ENCODE peak calls at places on chromosomes 4 and X, in four cellular contexts. Y, J, A and M are unnamed samples.

GRCh38 chr4:113232194-113232593 is 182.7 kb downstream of the ANK2 start:
- DNase-seq in Y (no peak), J (no peak), A (no peak), M (no peak)

GRCh38 chr4:101597204-101597603 is 193.3 kb upstream of the BANK1 start:
- DNase-seq in Y (no peak), J (no peak), A (peak; percentile 2), M (no peak)

GRCh38 chr4:165588534-165589310 is 209.9 kb downstream of the CPE start:
- DNase-seq in Y (no peak), J (no peak), A (no peak), M (no peak)

GRCh38 chr4:182647901-182648300 is 269.3 kb downstream of the DCTD start:
- DNase-seq in Y (no peak), J (no peak), A (no peak), M (no peak)

GRCh38 chr4:41303372-41304118 is 46.8 kb downstream of the UCHL1 start:
- DNase-seq in Y (no peak), J (no peak), A (peak; percentile 65), M (no peak)

GRCh38 chr4:69800599-69800998 is 40.2 kb upstream of the SULT1B1 start:
- DNase-seq in Y (peak; percentile 9), J (no peak), A (peak; percentile 5), M (no peak)

GRCh38 chr4:26741491-26741871 is 119.2 kb upstream of the STIM2 start:
- DNase-seq in Y (no peak), J (no peak), A (no peak), M (no peak)

GRCh38 chr4:48698029-48698901 is 81.8 kb downstream of the FRYL start:
- DNase-seq in Y (peak; percentile 94), J (no peak), A (peak; percentile 99), M (peak; percentile 69)

GRCh38 chr4:145299380-145300076 is 119.1 kb upstream of the OTUD4 start:
- DNase-seq in Y (peak; percentile 90), J (no peak), A (peak; percentile 73), M (no peak)

GRCh38 chr4:86357608-86358007 is 2.2 kb downstream of the MAPK10 start:
- DNase-seq in Y (no peak), J (no peak), A (no peak), M (no peak)

GRCh38 chr4:117560329-117560728 is 474.0 kb upstream of the NDST3 start:
- DNase-seq in Y (peak; percentile 19), J (no peak), A (peak; percentile 22), M (no peak)

GRCh38 chrX:87572911-87573310 is 55.3 kb downstream of the KLHL4 start:
- DNase-seq in Y (no peak), J (no peak), A (no peak), M (no peak)

GRCh38 chr4:76212851-76213414 is 691 bp downstream of the SCARB2 start:
- DNase-seq in Y (peak; percentile 51), J (peak; percentile 41), A (peak; percentile 37), M (no peak)

GRCh38 chr4:150070464-150071170 is 7.6 kb upstream of the DCLK2 start:
- DNase-seq in Y (no peak), J (no peak), A (no peak), M (no peak)

GRCh38 chrX:103248553-103248952 is 6.4 kb downstream of the TCEAL8 start:
- DNase-seq in Y (peak; percentile 9), J (no peak), A (peak; percentile 35), M (no peak)

GRCh38 chr4:146649232-146649631 is 10.5 kb downstream of the POU4F2 start:
- DNase-seq in Y (no peak), J (no peak), A (no peak), M (no peak)

GRCh38 chr4:152946460-152946859 is 10.3 kb downstream of the FHDC1 start:
- DNase-seq in Y (peak; percentile 36), J (no peak), A (peak; percentile 29), M (no peak)

GRCh38 chrX:132426695-132427281 is 62.0 kb downstream of the MBNL3 start:
- DNase-seq in Y (peak; percentile 57), J (no peak), A (peak; percentile 63), M (no peak)

GRCh38 chrX:116204947-116205346 is 34.4 kb downstream of the AGTR2 start:
- DNase-seq in Y (peak; percentile 11), J (no peak), A (peak; percentile 7), M (no peak)

GRCh38 chrX:40651620-40652223 is 4.4 kb upstream of the CXorf38 start:
- DNase-seq in Y (peak; percentile 44), J (peak; percentile 29), A (peak; percentile 32), M (peak; percentile 72)

GRCh38 chr4:10015140-10015753 is 6.0 kb downstream of the SLC2A9 start:
- DNase-seq in Y (no peak), J (no peak), A (peak; percentile 53), M (peak; percentile 41)

GRCh38 chrX:150012647-150013046 is 74.4 kb upstream of the EOLA2 start:
- DNase-seq in Y (no peak), J (no peak), A (no peak), M (no peak)

GRCh38 chr4:105858466-105859040 is 36.7 kb upstream of the NPNT start:
- DNase-seq in Y (no peak), J (no peak), A (no peak), M (no peak)

GRCh38 chrX:68354869-68355628 is 78.2 kb downstream of the OPHN1 start:
- DNase-seq in Y (no peak), J (no peak), A (peak; percentile 21), M (no peak)

GRCh38 chr4:38681283-38682066 is 17.5 kb downstream of the KLF3 start:
- DNase-seq in Y (no peak), J (no peak), A (no peak), M (no peak)

GRCh38 chr4:185589067-185589844 is 53.9 kb upstream of the PDLIM3 start:
- DNase-seq in Y (no peak), J (no peak), A (no peak), M (no peak)

GRCh38 chr4:73508651-73509050 is 27.1 kb downstream of the AFM start:
- DNase-seq in Y (no peak), J (no peak), A (peak; percentile 24), M (no peak)

GRCh38 chr4:188297873-188298272 is 158.6 kb downstream of the TRIML1 start:
- DNase-seq in Y (peak; percentile 43), J (no peak), A (peak; percentile 50), M (no peak)

GRCh38 chr4:24598025-24598424 is 13.7 kb upstream of the DHX15 start:
- DNase-seq in Y (peak; percentile 97), J (no peak), A (peak; percentile 98), M (peak; percentile 74)

GRCh38 chr4:88860594-88860993 is 163.0 kb upstream of the NAP1L5 start:
- DNase-seq in Y (no peak), J (no peak), A (no peak), M (no peak)

GRCh38 chrX:68652327-68652930 is 5.0 kb downstream of the STARD8 start:
- DNase-seq in Y (no peak), J (no peak), A (no peak), M (no peak)

GRCh38 chr4:52873861-52874343 is 11.8 kb downstream of the RASL11B start:
- DNase-seq in Y (no peak), J (no peak), A (no peak), M (peak; percentile 64)

GRCh38 chr4:7202391-7202790 is 10.1 kb downstream of the SORCS2 start:
- DNase-seq in Y (no peak), J (no peak), A (no peak), M (no peak)

GRCh38 chr4:66539745-66540144 is 869.5 kb upstream of the EPHA5 start:
- DNase-seq in Y (no peak), J (no peak), A (no peak), M (no peak)

GRCh38 chr4:57159866-57160265 is 49.7 kb upstream of the IGFBP7 start:
- DNase-seq in Y (peak; percentile 39), J (no peak), A (peak; percentile 55), M (no peak)

GRCh38 chr4:76989391-76990061 is 40.0 kb downstream of the SEPTIN11 start:
- DNase-seq in Y (no peak), J (no peak), A (no peak), M (no peak)

GRCh38 chr4:82648356-82648755 is 86.6 kb upstream of the TMEM150C start:
- DNase-seq in Y (peak; percentile 31), J (no peak), A (peak; percentile 32), M (no peak)